ENCODE peak calls at places on chromosomes 13 and 19, in four cellular contexts. J, C, E and T are unnamed samples.

GRCh38 chr19:21483589-21484170 is 21.7 kb upstream of the ZNF429 start:
- DNase-seq in E (peak), J (no peak), C (no peak), T (no peak)

GRCh38 chr19:11164278-11164677 is 8.7 kb upstream of the SPC24 start:
- DNase-seq in C (no peak), E (no peak), J (no peak), T (no peak)

GRCh38 chr13:76991432-76991795 is 467 bp upstream of the CLN5 start:
- DNase-seq in C (no peak), J (peak), E (no peak), T (no peak)

GRCh38 chr19:28314771-28315170 is 898.2 kb downstream of the UQCRFS1 start:
- DNase-seq in C (no peak), J (peak), E (no peak), T (no peak)

GRCh38 chr19:13037161-13037560 is 41.9 kb downstream of the NFIX start:
- DNase-seq in J (peak), C (peak), E (no peak), T (no peak)

GRCh38 chr13:100512422-100512821 is 76.2 kb downstream of the GGACT start:
- DNase-seq in E (no peak), C (no peak), J (peak), T (no peak)

GRCh38 chr19:30374791-30375650 is 2.8 kb downstream of the ZNF536 start:
- DNase-seq in J (no peak), E (no peak), C (no peak), T (no peak)

GRCh38 chr13:73754727-73755292 is 379.4 kb downstream of the KLF12 start:
- DNase-seq in E (no peak), C (peak), J (peak), T (peak)

GRCh38 chr19:18051887-18052286 is 34.8 kb downstream of the IL12RB1 start:
- DNase-seq in J (no peak), E (no peak), C (no peak), T (no peak)

GRCh38 chr13:99386911-99387788 is 80.0 kb upstream of the GPR183 start:
- DNase-seq in J (no peak), E (no peak), C (peak), T (no peak)

GRCh38 chr13:96053003-96053703 is at the start of gene UGGT2:
- DNase-seq in E (peak), C (peak), J (peak), T (peak)

GRCh38 chr19:13055213-13056051 is 47.2 kb downstream of the LYL1 start:
- DNase-seq in J (peak), C (peak), E (no peak), T (peak)

GRCh38 chr13:46119883-46120614 is 15.2 kb upstream of the CPB2 start:
- DNase-seq in E (no peak), J (peak), C (peak), T (peak)

GRCh38 chr19:55698256-55698655 is 23.2 kb downstream of the EPN1 start:
- DNase-seq in C (no peak), E (no peak), J (no peak), T (no peak)

GRCh38 chr19:48646192-48646911 is 365 bp upstream of the CA11 start:
- DNase-seq in E (peak), C (peak), J (peak), T (peak)

GRCh38 chr19:21314676-21315075 is 14.5 kb downstream of the ZNF708 start:
- DNase-seq in J (peak), C (no peak), E (no peak), T (no peak)

GRCh38 chr13:31797154-31797775 is 57.9 kb downstream of the RXFP2 start:
- DNase-seq in C (peak), E (no peak), J (peak), T (peak)

GRCh38 chr19:16406356-16406755 is 65.4 kb downstream of the EPS15L1 start:
- DNase-seq in J (no peak), E (no peak), C (no peak), T (no peak)

GRCh38 chr13:61144301-61144700 is 271.3 kb downstream of the PCDH20 start:
- DNase-seq in J (no peak), C (no peak), E (no peak), T (no peak)

GRCh38 chr13:54949735-54950134 is 1921.1 kb downstream of the OLFM4 start:
- DNase-seq in J (no peak), E (no peak), C (no peak), T (no peak)

GRCh38 chr19:6048808-6049405 is 61.4 kb downstream of the RFX2 start:
- DNase-seq in C (peak), J (peak), E (peak), T (peak)

GRCh38 chr13:104310861-104311260 is 1244.6 kb upstream of the SLC10A2 start:
- DNase-seq in E (no peak), J (no peak), C (no peak), T (no peak)

GRCh38 chr13:21117104-21117809 is 55.9 kb upstream of the LATS2 start:
- DNase-seq in J (no peak), E (no peak), C (no peak), T (no peak)

GRCh38 chr13:95474992-95475391 is 77.5 kb upstream of the CLDN10 start:
- DNase-seq in C (no peak), E (no peak), J (no peak), T (no peak)